ENCODE peak calls at places on chromosomes 12 and 14, in nine cellular contexts. One of them, this sample, is unnamed.

GRCh38 chr12:100845095-100845494 is 50.5 kb downstream of the ANO4 start:
- DNase-seq in stimulated activated naive CD4-positive, alpha-beta T cell: no peak
- DNase-seq in activated naive CD4-positive, alpha-beta T cell treated with Interleukin-2 at 50 U/mL for 16 hours: no peak
- DNase-seq in EL: peak
- DNase-seq in pons: no peak
- DNase-seq in NCI-H524: peak
- DNase-seq in endodermal cell: no peak
- DNase-seq in stimulated activated CD4-positive, alpha-beta T cell treated with anti-CD3 and anti-CD28 coated beads, TNF-alpha, amount 100 ng/mL, for 48 hours: no peak
- DNase-seq in pancreas: no peak
- DNase-seq in this sample: no peak

GRCh38 chr12:20007331-20007730 is 361.0 kb upstream of the PDE3A start:
- DNase-seq in stimulated activated naive CD4-positive, alpha-beta T cell: no peak
- DNase-seq in activated naive CD4-positive, alpha-beta T cell treated with Interleukin-2 at 50 U/mL for 16 hours: no peak
- DNase-seq in EL: peak
- DNase-seq in pons: no peak
- DNase-seq in NCI-H524: no peak
- DNase-seq in endodermal cell: no peak
- DNase-seq in stimulated activated CD4-positive, alpha-beta T cell treated with anti-CD3 and anti-CD28 coated beads, TNF-alpha, amount 100 ng/mL, for 48 hours: no peak
- DNase-seq in pancreas: no peak
- DNase-seq in this sample: no peak

GRCh38 chr14:77738559-77739250 is 22.3 kb downstream of the SNW1 start:
- DNase-seq in stimulated activated naive CD4-positive, alpha-beta T cell: no peak
- DNase-seq in activated naive CD4-positive, alpha-beta T cell treated with Interleukin-2 at 50 U/mL for 16 hours: peak
- DNase-seq in EL: peak
- DNase-seq in pons: no peak
- DNase-seq in NCI-H524: no peak
- DNase-seq in endodermal cell: no peak
- DNase-seq in stimulated activated CD4-positive, alpha-beta T cell treated with anti-CD3 and anti-CD28 coated beads, TNF-alpha, amount 100 ng/mL, for 48 hours: no peak
- DNase-seq in pancreas: no peak
- DNase-seq in this sample: no peak

GRCh38 chr12:120394483-120395367 is 25.8 kb upstream of the MSI1 start:
- DNase-seq in stimulated activated naive CD4-positive, alpha-beta T cell: no peak
- DNase-seq in activated naive CD4-positive, alpha-beta T cell treated with Interleukin-2 at 50 U/mL for 16 hours: no peak
- DNase-seq in EL: no peak
- DNase-seq in pons: no peak
- DNase-seq in NCI-H524: no peak
- DNase-seq in endodermal cell: peak
- DNase-seq in stimulated activated CD4-positive, alpha-beta T cell treated with anti-CD3 and anti-CD28 coated beads, TNF-alpha, amount 100 ng/mL, for 48 hours: no peak
- DNase-seq in pancreas: peak
- DNase-seq in this sample: peak

GRCh38 chr12:51383281-51383905 is 7.8 kb downstream of the GALNT6 start:
- DNase-seq in stimulated activated naive CD4-positive, alpha-beta T cell: peak
- DNase-seq in activated naive CD4-positive, alpha-beta T cell treated with Interleukin-2 at 50 U/mL for 16 hours: no peak
- DNase-seq in EL: no peak
- DNase-seq in pons: no peak
- DNase-seq in NCI-H524: peak
- DNase-seq in endodermal cell: no peak
- DNase-seq in stimulated activated CD4-positive, alpha-beta T cell treated with anti-CD3 and anti-CD28 coated beads, TNF-alpha, amount 100 ng/mL, for 48 hours: no peak
- DNase-seq in pancreas: no peak
- DNase-seq in this sample: no peak

GRCh38 chr12:51393676-51394545 is 2.7 kb upstream of the GALNT6 start:
- DNase-seq in stimulated activated naive CD4-positive, alpha-beta T cell: peak
- DNase-seq in activated naive CD4-positive, alpha-beta T cell treated with Interleukin-2 at 50 U/mL for 16 hours: peak
- DNase-seq in EL: peak
- DNase-seq in pons: no peak
- DNase-seq in NCI-H524: no peak
- DNase-seq in endodermal cell: peak
- DNase-seq in stimulated activated CD4-positive, alpha-beta T cell treated with anti-CD3 and anti-CD28 coated beads, TNF-alpha, amount 100 ng/mL, for 48 hours: no peak
- DNase-seq in pancreas: no peak
- DNase-seq in this sample: no peak

GRCh38 chr12:70227911-70228310 is 15.3 kb upstream of the CNOT2 start:
- DNase-seq in stimulated activated naive CD4-positive, alpha-beta T cell: no peak
- DNase-seq in activated naive CD4-positive, alpha-beta T cell treated with Interleukin-2 at 50 U/mL for 16 hours: no peak
- DNase-seq in EL: no peak
- DNase-seq in pons: peak
- DNase-seq in NCI-H524: no peak
- DNase-seq in endodermal cell: no peak
- DNase-seq in stimulated activated CD4-positive, alpha-beta T cell treated with anti-CD3 and anti-CD28 coated beads, TNF-alpha, amount 100 ng/mL, for 48 hours: no peak
- DNase-seq in pancreas: no peak
- DNase-seq in this sample: no peak

GRCh38 chr12:116278667-116279066 is 1.2 kb upstream of the MED13L start:
- DNase-seq in stimulated activated naive CD4-positive, alpha-beta T cell: no peak
- DNase-seq in activated naive CD4-positive, alpha-beta T cell treated with Interleukin-2 at 50 U/mL for 16 hours: no peak
- DNase-seq in EL: no peak
- DNase-seq in pons: no peak
- DNase-seq in NCI-H524: no peak
- DNase-seq in endodermal cell: no peak
- DNase-seq in stimulated activated CD4-positive, alpha-beta T cell treated with anti-CD3 and anti-CD28 coated beads, TNF-alpha, amount 100 ng/mL, for 48 hours: no peak
- DNase-seq in pancreas: no peak
- DNase-seq in this sample: no peak

GRCh38 chr12:12718382-12718761 is 1.2 kb downstream of the CDKN1B start:
- DNase-seq in stimulated activated naive CD4-positive, alpha-beta T cell: no peak
- DNase-seq in activated naive CD4-positive, alpha-beta T cell treated with Interleukin-2 at 50 U/mL for 16 hours: peak
- DNase-seq in EL: no peak
- DNase-seq in pons: no peak
- DNase-seq in NCI-H524: no peak
- DNase-seq in endodermal cell: no peak
- DNase-seq in stimulated activated CD4-positive, alpha-beta T cell treated with anti-CD3 and anti-CD28 coated beads, TNF-alpha, amount 100 ng/mL, for 48 hours: no peak
- DNase-seq in pancreas: no peak
- DNase-seq in this sample: no peak

GRCh38 chr12:120971299-120972180 is 6.8 kb upstream of the HNF1A start:
- DNase-seq in stimulated activated naive CD4-positive, alpha-beta T cell: peak
- DNase-seq in activated naive CD4-positive, alpha-beta T cell treated with Interleukin-2 at 50 U/mL for 16 hours: peak
- DNase-seq in EL: peak
- DNase-seq in pons: peak
- DNase-seq in NCI-H524: peak
- DNase-seq in endodermal cell: peak
- DNase-seq in stimulated activated CD4-positive, alpha-beta T cell treated with anti-CD3 and anti-CD28 coated beads, TNF-alpha, amount 100 ng/mL, for 48 hours: no peak
- DNase-seq in pancreas: peak
- DNase-seq in this sample: no peak

GRCh38 chr12:45336331-45336730 is 120.4 kb downstream of the ANO6 start:
- DNase-seq in stimulated activated naive CD4-positive, alpha-beta T cell: no peak
- DNase-seq in activated naive CD4-positive, alpha-beta T cell treated with Interleukin-2 at 50 U/mL for 16 hours: no peak
- DNase-seq in EL: peak
- DNase-seq in pons: no peak
- DNase-seq in NCI-H524: no peak
- DNase-seq in endodermal cell: no peak
- DNase-seq in stimulated activated CD4-positive, alpha-beta T cell treated with anti-CD3 and anti-CD28 coated beads, TNF-alpha, amount 100 ng/mL, for 48 hours: no peak
- DNase-seq in pancreas: no peak
- DNase-seq in this sample: no peak

GRCh38 chr14:92690171-92691011 is 58.0 kb downstream of the LGMN start:
- DNase-seq in stimulated activated naive CD4-positive, alpha-beta T cell: no peak
- DNase-seq in activated naive CD4-positive, alpha-beta T cell treated with Interleukin-2 at 50 U/mL for 16 hours: no peak
- DNase-seq in EL: peak
- DNase-seq in pons: no peak
- DNase-seq in NCI-H524: peak
- DNase-seq in endodermal cell: peak
- DNase-seq in stimulated activated CD4-positive, alpha-beta T cell treated with anti-CD3 and anti-CD28 coated beads, TNF-alpha, amount 100 ng/mL, for 48 hours: no peak
- DNase-seq in pancreas: peak
- DNase-seq in this sample: no peak

GRCh38 chr14:34582117-34582680 is 42.7 kb upstream of the EAPP start:
- DNase-seq in stimulated activated naive CD4-positive, alpha-beta T cell: no peak
- DNase-seq in activated naive CD4-positive, alpha-beta T cell treated with Interleukin-2 at 50 U/mL for 16 hours: no peak
- DNase-seq in EL: no peak
- DNase-seq in pons: no peak
- DNase-seq in NCI-H524: no peak
- DNase-seq in endodermal cell: no peak
- DNase-seq in stimulated activated CD4-positive, alpha-beta T cell treated with anti-CD3 and anti-CD28 coated beads, TNF-alpha, amount 100 ng/mL, for 48 hours: no peak
- DNase-seq in pancreas: no peak
- DNase-seq in this sample: no peak

GRCh38 chr14:31492759-31493498 is 5.1 kb upstream of the GPR33 start:
- DNase-seq in stimulated activated naive CD4-positive, alpha-beta T cell: no peak
- DNase-seq in activated naive CD4-positive, alpha-beta T cell treated with Interleukin-2 at 50 U/mL for 16 hours: no peak
- DNase-seq in EL: no peak
- DNase-seq in pons: no peak
- DNase-seq in NCI-H524: no peak
- DNase-seq in endodermal cell: peak
- DNase-seq in stimulated activated CD4-positive, alpha-beta T cell treated with anti-CD3 and anti-CD28 coated beads, TNF-alpha, amount 100 ng/mL, for 48 hours: no peak
- DNase-seq in pancreas: no peak
- DNase-seq in this sample: no peak

GRCh38 chr14:100546051-100546443 is 41.2 kb downstream of the BEGAIN start:
- DNase-seq in stimulated activated naive CD4-positive, alpha-beta T cell: no peak
- DNase-seq in activated naive CD4-positive, alpha-beta T cell treated with Interleukin-2 at 50 U/mL for 16 hours: no peak
- DNase-seq in EL: peak
- DNase-seq in pons: peak
- DNase-seq in NCI-H524: no peak
- DNase-seq in endodermal cell: no peak
- DNase-seq in stimulated activated CD4-positive, alpha-beta T cell treated with anti-CD3 and anti-CD28 coated beads, TNF-alpha, amount 100 ng/mL, for 48 hours: no peak
- DNase-seq in pancreas: no peak
- DNase-seq in this sample: no peak

GRCh38 chr12:131115766-131116165 is 162.1 kb downstream of the ADGRD1 start:
- DNase-seq in stimulated activated naive CD4-positive, alpha-beta T cell: no peak
- DNase-seq in activated naive CD4-positive, alpha-beta T cell treated with Interleukin-2 at 50 U/mL for 16 hours: no peak
- DNase-seq in EL: no peak
- DNase-seq in pons: no peak
- DNase-seq in NCI-H524: no peak
- DNase-seq in endodermal cell: no peak
- DNase-seq in stimulated activated CD4-positive, alpha-beta T cell treated with anti-CD3 and anti-CD28 coated beads, TNF-alpha, amount 100 ng/mL, for 48 hours: no peak
- DNase-seq in pancreas: no peak
- DNase-seq in this sample: no peak

GRCh38 chr14:58362798-58363412 is 32.8 kb upstream of the TOMM20L start:
- DNase-seq in stimulated activated naive CD4-positive, alpha-beta T cell: peak
- DNase-seq in activated naive CD4-positive, alpha-beta T cell treated with Interleukin-2 at 50 U/mL for 16 hours: no peak
- DNase-seq in EL: peak
- DNase-seq in pons: peak
- DNase-seq in NCI-H524: peak
- DNase-seq in endodermal cell: no peak
- DNase-seq in stimulated activated CD4-positive, alpha-beta T cell treated with anti-CD3 and anti-CD28 coated beads, TNF-alpha, amount 100 ng/mL, for 48 hours: no peak
- DNase-seq in pancreas: no peak
- DNase-seq in this sample: no peak

GRCh38 chr12:25242981-25243764 is 7.6 kb downstream of the KRAS start:
- DNase-seq in stimulated activated naive CD4-positive, alpha-beta T cell: no peak
- DNase-seq in activated naive CD4-positive, alpha-beta T cell treated with Interleukin-2 at 50 U/mL for 16 hours: no peak
- DNase-seq in EL: peak
- DNase-seq in pons: no peak
- DNase-seq in NCI-H524: no peak
- DNase-seq in endodermal cell: no peak
- DNase-seq in stimulated activated CD4-positive, alpha-beta T cell treated with anti-CD3 and anti-CD28 coated beads, TNF-alpha, amount 100 ng/mL, for 48 hours: no peak
- DNase-seq in pancreas: no peak
- DNase-seq in this sample: no peak

GRCh38 chr12:32454075-32454474 is 54.7 kb downstream of the FGD4 start:
- DNase-seq in stimulated activated naive CD4-positive, alpha-beta T cell: no peak
- DNase-seq in activated naive CD4-positive, alpha-beta T cell treated with Interleukin-2 at 50 U/mL for 16 hours: no peak
- DNase-seq in EL: peak
- DNase-seq in pons: no peak
- DNase-seq in NCI-H524: no peak
- DNase-seq in endodermal cell: peak
- DNase-seq in stimulated activated CD4-positive, alpha-beta T cell treated with anti-CD3 and anti-CD28 coated beads, TNF-alpha, amount 100 ng/mL, for 48 hours: no peak
- DNase-seq in pancreas: no peak
- DNase-seq in this sample: no peak

GRCh38 chr14:76844223-76844622 is 18.0 kb downstream of the LRRC74A start:
- DNase-seq in stimulated activated naive CD4-positive, alpha-beta T cell: peak
- DNase-seq in activated naive CD4-positive, alpha-beta T cell treated with Interleukin-2 at 50 U/mL for 16 hours: peak
- DNase-seq in EL: peak
- DNase-seq in pons: peak
- DNase-seq in NCI-H524: no peak
- DNase-seq in endodermal cell: peak
- DNase-seq in stimulated activated CD4-positive, alpha-beta T cell treated with anti-CD3 and anti-CD28 coated beads, TNF-alpha, amount 100 ng/mL, for 48 hours: peak
- DNase-seq in pancreas: peak
- DNase-seq in this sample: peak

GRCh38 chr12:15212877-15213276 is 8.3 kb downstream of the RERG start:
- DNase-seq in stimulated activated naive CD4-positive, alpha-beta T cell: no peak
- DNase-seq in activated naive CD4-positive, alpha-beta T cell treated with Interleukin-2 at 50 U/mL for 16 hours: no peak
- DNase-seq in EL: no peak
- DNase-seq in pons: no peak
- DNase-seq in NCI-H524: peak
- DNase-seq in endodermal cell: no peak
- DNase-seq in stimulated activated CD4-positive, alpha-beta T cell treated with anti-CD3 and anti-CD28 coated beads, TNF-alpha, amount 100 ng/mL, for 48 hours: no peak
- DNase-seq in pancreas: no peak
- DNase-seq in this sample: no peak

GRCh38 chr14:63773504-63773903 is 45.6 kb upstream of the SGPP1 start:
- DNase-seq in stimulated activated naive CD4-positive, alpha-beta T cell: no peak
- DNase-seq in activated naive CD4-positive, alpha-beta T cell treated with Interleukin-2 at 50 U/mL for 16 hours: no peak
- DNase-seq in EL: no peak
- DNase-seq in pons: no peak
- DNase-seq in NCI-H524: peak
- DNase-seq in endodermal cell: no peak
- DNase-seq in stimulated activated CD4-positive, alpha-beta T cell treated with anti-CD3 and anti-CD28 coated beads, TNF-alpha, amount 100 ng/mL, for 48 hours: no peak
- DNase-seq in pancreas: no peak
- DNase-seq in this sample: no peak

GRCh38 chr12:4858385-4858784 is 51.3 kb upstream of the KCNA1 start:
- DNase-seq in stimulated activated naive CD4-positive, alpha-beta T cell: no peak
- DNase-seq in activated naive CD4-positive, alpha-beta T cell treated with Interleukin-2 at 50 U/mL for 16 hours: no peak
- DNase-seq in EL: no peak
- DNase-seq in pons: peak
- DNase-seq in NCI-H524: peak
- DNase-seq in endodermal cell: peak
- DNase-seq in stimulated activated CD4-positive, alpha-beta T cell treated with anti-CD3 and anti-CD28 coated beads, TNF-alpha, amount 100 ng/mL, for 48 hours: no peak
- DNase-seq in pancreas: peak
- DNase-seq in this sample: no peak

This sample was measured in left lung.